ENCODE peak calls at places on chromosomes 12 and 14, in six cellular contexts. E, O, U, S, C and M are unnamed samples.

GRCh38 chr14:35333797-35334743 is 41.9 kb downstream of the PSMA6 start:
- DNase-seq in E (no peak), O (no peak), U (no peak), S (no peak), C (no peak), M (no peak)

GRCh38 chr12:78331764-78332163 is 501.1 kb downstream of the NAV3 start:
- DNase-seq in E (no peak), O (peak; percentile 13), U (no peak), S (no peak), C (no peak), M (no peak)

GRCh38 chr14:35879654-35880249 is 53.6 kb downstream of the BRMS1L start:
- DNase-seq in E (no peak), O (peak; percentile 51), U (no peak), S (peak; percentile 10), C (no peak), M (no peak)

GRCh38 chr14:29301571-29301970 is 535.0 kb downstream of the FOXG1 start:
- DNase-seq in E (no peak), O (no peak), U (no peak), S (no peak), C (no peak), M (peak; percentile 30)

GRCh38 chr12:12903642-12904609 is 12.6 kb downstream of the GPRC5A start:
- DNase-seq in E (no peak), O (no peak), U (no peak), S (peak; percentile 90), C (no peak), M (no peak)

GRCh38 chr12:109782322-109782695 is 50.9 kb downstream of the TRPV4 start:
- DNase-seq in E (no peak), O (no peak), U (no peak), S (no peak), C (no peak), M (no peak)

GRCh38 chr14:102736956-102737355 is 40.3 kb upstream of the TRAF3 start:
- DNase-seq in E (no peak), O (no peak), U (no peak), S (no peak), C (no peak), M (no peak)

GRCh38 chr12:9364224-9365176 is 156.3 kb upstream of the PZP start:
- DNase-seq in E (peak; percentile 22), O (peak; percentile 67), U (no peak), S (no peak), C (peak; percentile 52), M (peak; percentile 43)

GRCh38 chr14:96146131-96146771 is 58.4 kb upstream of the BDKRB2 start:
- DNase-seq in E (peak; percentile 50), O (peak; percentile 39), U (no peak), S (no peak), C (peak; percentile 95), M (peak; percentile 81)

GRCh38 chr14:85516239-85517112 is 13.5 kb upstream of the FLRT2 start:
- DNase-seq in E (no peak), O (peak; percentile 94), U (no peak), S (no peak), C (peak; percentile 82), M (peak; percentile 78)

GRCh38 chr12:7241404-7242005 is 52.0 kb downstream of the PEX5 start:
- DNase-seq in E (peak; percentile 51), O (peak; percentile 58), U (no peak), S (no peak), C (peak; percentile 3), M (peak; percentile 59)

GRCh38 chr12:116882742-116883141 is 1.5 kb upstream of the HRK start:
- DNase-seq in E (no peak), O (peak; percentile 77), U (no peak), S (no peak), C (no peak), M (no peak)

GRCh38 chr12:46219892-46220655 is 48.8 kb downstream of the SLC38A1 start:
- DNase-seq in E (peak; percentile 62), O (peak; percentile 93), U (no peak), S (peak; percentile 53), C (no peak), M (peak; percentile 66)

GRCh38 chr12:12367096-12367998 is 10.5 kb downstream of the BORCS5 start:
- DNase-seq in E (no peak), O (no peak), U (no peak), S (no peak), C (no peak), M (no peak)